ENCODE peak calls at places on chromosomes 6 and 20, in seven cellular contexts. One of them, this sample, is unnamed.

GRCh38 chr6:34839696-34840352 is 47.9 kb downstream of the BLTP3A start:
- DNase-seq in psoas muscle: peak
- DNase-seq in foreskin fibroblast: no peak
- DNase-seq in A549: peak
- DNase-seq in epithelial cell of esophagus: no peak
- DNase-seq in mammary epithelial cell: no peak
- DNase-seq in fibroblast of lung: no peak
- DNase-seq in this sample: peak

GRCh38 chr6:149037026-149037734 is 280.3 kb upstream of the TAB2 start:
- DNase-seq in mammary epithelial cell: no peak
- DNase-seq in foreskin fibroblast: peak
- DNase-seq in A549: no peak
- DNase-seq in psoas muscle: no peak
- DNase-seq in epithelial cell of esophagus: no peak
- DNase-seq in fibroblast of lung: peak
- DNase-seq in this sample: no peak

GRCh38 chr20:5774438-5774837 is 24.2 kb downstream of the SHLD1 start:
- DNase-seq in mammary epithelial cell: no peak
- DNase-seq in A549: no peak
- DNase-seq in epithelial cell of esophagus: no peak
- DNase-seq in psoas muscle: no peak
- DNase-seq in foreskin fibroblast: no peak
- DNase-seq in fibroblast of lung: no peak
- DNase-seq in this sample: no peak

GRCh38 chr20:60474385-60474910 is 516.2 kb downstream of the CDH26 start:
- DNase-seq in epithelial cell of esophagus: no peak
- DNase-seq in mammary epithelial cell: no peak
- DNase-seq in psoas muscle: no peak
- DNase-seq in foreskin fibroblast: no peak
- DNase-seq in A549: no peak
- DNase-seq in fibroblast of lung: no peak
- DNase-seq in this sample: no peak

GRCh38 chr6:21045135-21045616 is 510.9 kb downstream of the CDKAL1 start:
- DNase-seq in mammary epithelial cell: no peak
- DNase-seq in foreskin fibroblast: no peak
- DNase-seq in epithelial cell of esophagus: no peak
- DNase-seq in psoas muscle: no peak
- DNase-seq in fibroblast of lung: no peak
- DNase-seq in A549: peak
- DNase-seq in this sample: no peak

GRCh38 chr20:54090230-54091119 is 20.1 kb upstream of the BCAS1 start:
- DNase-seq in foreskin fibroblast: no peak
- DNase-seq in epithelial cell of esophagus: no peak
- DNase-seq in psoas muscle: no peak
- DNase-seq in mammary epithelial cell: no peak
- DNase-seq in fibroblast of lung: no peak
- DNase-seq in A549: no peak
- DNase-seq in this sample: no peak

GRCh38 chr20:53826597-53827291 is 233.1 kb upstream of the ZNF217 start:
- DNase-seq in psoas muscle: no peak
- DNase-seq in fibroblast of lung: peak
- DNase-seq in foreskin fibroblast: no peak
- DNase-seq in epithelial cell of esophagus: peak
- DNase-seq in A549: peak
- DNase-seq in mammary epithelial cell: no peak
- DNase-seq in this sample: no peak

GRCh38 chr20:32207626-32208498 is at the start of the genes PLAGL2 and POFUT1:
- DNase-seq in foreskin fibroblast: peak
- DNase-seq in epithelial cell of esophagus: peak
- DNase-seq in psoas muscle: peak
- DNase-seq in A549: peak
- DNase-seq in fibroblast of lung: peak
- DNase-seq in mammary epithelial cell: peak
- DNase-seq in this sample: peak

GRCh38 chr20:17533396-17533795 is 2.2 kb upstream of the BFSP1 start:
- DNase-seq in fibroblast of lung: peak
- DNase-seq in psoas muscle: no peak
- DNase-seq in A549: peak
- DNase-seq in epithelial cell of esophagus: peak
- DNase-seq in foreskin fibroblast: peak
- DNase-seq in mammary epithelial cell: peak
- DNase-seq in this sample: peak

GRCh38 chr6:21636876-21637275 is 43.3 kb downstream of the SOX4 start:
- DNase-seq in fibroblast of lung: peak
- DNase-seq in psoas muscle: no peak
- DNase-seq in A549: no peak
- DNase-seq in mammary epithelial cell: no peak
- DNase-seq in epithelial cell of esophagus: no peak
- DNase-seq in foreskin fibroblast: no peak
- DNase-seq in this sample: no peak

GRCh38 chr6:1575213-1576041 is 34.3 kb upstream of the FOXC1 start:
- DNase-seq in mammary epithelial cell: no peak
- DNase-seq in psoas muscle: no peak
- DNase-seq in fibroblast of lung: peak
- DNase-seq in foreskin fibroblast: peak
- DNase-seq in A549: no peak
- DNase-seq in epithelial cell of esophagus: no peak
- DNase-seq in this sample: no peak

GRCh38 chr20:52056203-52057062 is 135.1 kb downstream of the ZFP64 start:
- DNase-seq in psoas muscle: no peak
- DNase-seq in mammary epithelial cell: peak
- DNase-seq in foreskin fibroblast: peak
- DNase-seq in epithelial cell of esophagus: peak
- DNase-seq in A549: peak
- DNase-seq in fibroblast of lung: peak
- DNase-seq in this sample: peak

GRCh38 chr20:4607287-4607713 is 114.4 kb upstream of the PRND start:
- DNase-seq in mammary epithelial cell: peak
- DNase-seq in A549: peak
- DNase-seq in psoas muscle: no peak
- DNase-seq in foreskin fibroblast: no peak
- DNase-seq in epithelial cell of esophagus: peak
- DNase-seq in fibroblast of lung: peak
- DNase-seq in this sample: peak

GRCh38 chr6:42007286-42007685 is 43.0 kb upstream of the TAF8 start:
- DNase-seq in A549: no peak
- DNase-seq in epithelial cell of esophagus: no peak
- DNase-seq in psoas muscle: no peak
- DNase-seq in fibroblast of lung: no peak
- DNase-seq in foreskin fibroblast: no peak
- DNase-seq in mammary epithelial cell: no peak
- DNase-seq in this sample: no peak

GRCh38 chr20:40893610-40894242 is 134.9 kb upstream of the TOP1 start:
- DNase-seq in fibroblast of lung: peak
- DNase-seq in foreskin fibroblast: no peak
- DNase-seq in psoas muscle: no peak
- DNase-seq in epithelial cell of esophagus: no peak
- DNase-seq in mammary epithelial cell: no peak
- DNase-seq in A549: no peak
- DNase-seq in this sample: no peak

GRCh38 chr6:136803589-136803988 is 11.3 kb upstream of the MAP3K5 start:
- DNase-seq in A549: no peak
- DNase-seq in epithelial cell of esophagus: no peak
- DNase-seq in fibroblast of lung: no peak
- DNase-seq in foreskin fibroblast: no peak
- DNase-seq in mammary epithelial cell: no peak
- DNase-seq in psoas muscle: no peak
- DNase-seq in this sample: no peak

GRCh38 chr20:45919536-45919933 is 7.6 kb upstream of the PLTP start:
- DNase-seq in mammary epithelial cell: no peak
- DNase-seq in A549: no peak
- DNase-seq in foreskin fibroblast: peak
- DNase-seq in epithelial cell of esophagus: no peak
- DNase-seq in psoas muscle: peak
- DNase-seq in fibroblast of lung: peak
- DNase-seq in this sample: no peak

GRCh38 chr20:4483961-4484360 is 237.7 kb upstream of the PRND start:
- DNase-seq in mammary epithelial cell: no peak
- DNase-seq in A549: no peak
- DNase-seq in epithelial cell of esophagus: no peak
- DNase-seq in fibroblast of lung: no peak
- DNase-seq in psoas muscle: no peak
- DNase-seq in foreskin fibroblast: no peak
- DNase-seq in this sample: no peak

GRCh38 chr6:31660224-31660997 is at the start of gene C6orf47:
- DNase-seq in psoas muscle: peak
- DNase-seq in foreskin fibroblast: peak
- DNase-seq in fibroblast of lung: peak
- DNase-seq in epithelial cell of esophagus: peak
- DNase-seq in mammary epithelial cell: peak
- DNase-seq in A549: peak
- DNase-seq in this sample: peak

GRCh38 chr20:62400021-62400420 is 7.1 kb downstream of the CABLES2 start:
- DNase-seq in foreskin fibroblast: no peak
- DNase-seq in fibroblast of lung: no peak
- DNase-seq in mammary epithelial cell: no peak
- DNase-seq in A549: no peak
- DNase-seq in psoas muscle: no peak
- DNase-seq in epithelial cell of esophagus: no peak
- DNase-seq in this sample: no peak

GRCh38 chr6:11950109-11950508 is 62.0 kb upstream of the HIVEP1 start:
- DNase-seq in fibroblast of lung: peak
- DNase-seq in psoas muscle: no peak
- DNase-seq in foreskin fibroblast: no peak
- DNase-seq in epithelial cell of esophagus: peak
- DNase-seq in mammary epithelial cell: no peak
- DNase-seq in A549: no peak
- DNase-seq in this sample: no peak

GRCh38 chr6:127690092-127690491 is 113.1 kb downstream of the C6orf58 start:
- DNase-seq in epithelial cell of esophagus: peak
- DNase-seq in mammary epithelial cell: peak
- DNase-seq in fibroblast of lung: peak
- DNase-seq in psoas muscle: no peak
- DNase-seq in A549: peak
- DNase-seq in foreskin fibroblast: peak
- DNase-seq in this sample: peak

GRCh38 chr6:73377225-73377624 is 7.5 kb upstream of the OOEP start:
- DNase-seq in psoas muscle: no peak
- DNase-seq in A549: no peak
- DNase-seq in mammary epithelial cell: no peak
- DNase-seq in epithelial cell of esophagus: peak
- DNase-seq in fibroblast of lung: no peak
- DNase-seq in foreskin fibroblast: no peak
- DNase-seq in this sample: no peak

GRCh38 chr20:53760025-53760441 is 166.4 kb upstream of the ZNF217 start:
- DNase-seq in fibroblast of lung: no peak
- DNase-seq in epithelial cell of esophagus: no peak
- DNase-seq in psoas muscle: no peak
- DNase-seq in mammary epithelial cell: no peak
- DNase-seq in A549: no peak
- DNase-seq in foreskin fibroblast: no peak
- DNase-seq in this sample: no peak

GRCh38 chr6:137155830-137156229 is 17.6 kb downstream of the IL22RA2 start:
- DNase-seq in fibroblast of lung: peak
- DNase-seq in A549: no peak
- DNase-seq in psoas muscle: no peak
- DNase-seq in foreskin fibroblast: no peak
- DNase-seq in mammary epithelial cell: peak
- DNase-seq in epithelial cell of esophagus: peak
- DNase-seq in this sample: peak

GRCh38 chr20:50271201-50271600 is 80.6 kb downstream of the CEBPB start:
- DNase-seq in psoas muscle: no peak
- DNase-seq in mammary epithelial cell: no peak
- DNase-seq in epithelial cell of esophagus: no peak
- DNase-seq in A549: no peak
- DNase-seq in fibroblast of lung: no peak
- DNase-seq in foreskin fibroblast: no peak
- DNase-seq in this sample: no peak

GRCh38 chr6:141562181-141562800 is 570.4 kb upstream of the GJE1 start:
- DNase-seq in mammary epithelial cell: no peak
- DNase-seq in A549: no peak
- DNase-seq in foreskin fibroblast: no peak
- DNase-seq in psoas muscle: peak
- DNase-seq in epithelial cell of esophagus: no peak
- DNase-seq in fibroblast of lung: peak
- DNase-seq in this sample: no peak

GRCh38 chr6:53230775-53231467 is 82.3 kb upstream of the GCM1 start:
- DNase-seq in fibroblast of lung: no peak
- DNase-seq in A549: no peak
- DNase-seq in foreskin fibroblast: no peak
- DNase-seq in mammary epithelial cell: no peak
- DNase-seq in psoas muscle: no peak
- DNase-seq in epithelial cell of esophagus: no peak
- DNase-seq in this sample: no peak

GRCh38 chr6:119347466-119348307 is 1.9 kb downstream of the MAN1A1 start:
- DNase-seq in epithelial cell of esophagus: no peak
- DNase-seq in foreskin fibroblast: no peak
- DNase-seq in fibroblast of lung: no peak
- DNase-seq in psoas muscle: peak
- DNase-seq in mammary epithelial cell: no peak
- DNase-seq in A549: no peak
- DNase-seq in this sample: no peak

GRCh38 chr6:93424303-93425064 is 5.1 kb upstream of the EPHA7 start:
- DNase-seq in epithelial cell of esophagus: peak
- DNase-seq in psoas muscle: no peak
- DNase-seq in fibroblast of lung: peak
- DNase-seq in mammary epithelial cell: no peak
- DNase-seq in foreskin fibroblast: no peak
- DNase-seq in A549: no peak
- DNase-seq in this sample: peak
- TF ChIP-seq CTCF in epithelial cell of esophagus: peak
- TF ChIP-seq CTCF in psoas muscle: no peak
- TF ChIP-seq CTCF in fibroblast of lung: peak
- TF ChIP-seq CTCF in mammary epithelial cell: peak
- TF ChIP-seq CTCF in foreskin fibroblast: peak
- TF ChIP-seq CTCF in A549: peak
- TF ChIP-seq CTCF in this sample: peak

DNA sequence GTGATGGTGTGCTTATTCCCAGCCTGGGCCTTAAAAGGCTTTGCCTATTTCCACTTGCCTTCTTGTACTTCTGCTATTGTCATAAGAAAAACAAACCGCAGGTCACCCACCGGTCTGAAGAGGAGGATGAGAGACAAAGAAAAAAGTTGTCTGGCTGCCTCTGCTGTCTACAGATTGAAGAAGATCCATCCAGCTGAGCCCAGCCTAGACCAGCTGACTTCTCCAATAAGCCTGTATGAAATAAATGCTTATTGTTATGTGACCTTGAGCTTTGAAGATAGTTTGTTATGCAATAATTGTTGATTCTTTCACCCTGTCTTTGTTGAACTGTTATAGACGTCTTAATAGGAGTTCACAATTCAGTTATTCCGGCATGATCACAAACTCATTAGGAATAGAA is 223.8 kb upstream of the PRSS16 start:
- DNase-seq in foreskin fibroblast: no peak
- DNase-seq in epithelial cell of esophagus: no peak
- DNase-seq in psoas muscle: no peak
- DNase-seq in fibroblast of lung: no peak
- DNase-seq in A549: no peak
- DNase-seq in mammary epithelial cell: no peak
- DNase-seq in this sample: no peak
- TF ChIP-seq CTCF in foreskin fibroblast: no peak
- TF ChIP-seq CTCF in epithelial cell of esophagus: no peak
- TF ChIP-seq CTCF in psoas muscle: no peak
- TF ChIP-seq CTCF in fibroblast of lung: no peak
- TF ChIP-seq CTCF in A549: no peak
- TF ChIP-seq CTCF in mammary epithelial cell: no peak
- TF ChIP-seq CTCF in this sample: no peak

GRCh38 chr6:116461563-116462507 is 660 bp downstream of the CALHM6 start:
- DNase-seq in psoas muscle: peak
- DNase-seq in fibroblast of lung: peak
- DNase-seq in epithelial cell of esophagus: peak
- DNase-seq in mammary epithelial cell: peak
- DNase-seq in A549: no peak
- DNase-seq in foreskin fibroblast: peak
- DNase-seq in this sample: no peak
- TF ChIP-seq CTCF in psoas muscle: no peak
- TF ChIP-seq CTCF in fibroblast of lung: no peak
- TF ChIP-seq CTCF in epithelial cell of esophagus: no peak
- TF ChIP-seq CTCF in mammary epithelial cell: no peak
- TF ChIP-seq CTCF in A549: no peak
- TF ChIP-seq CTCF in foreskin fibroblast: no peak
- TF ChIP-seq CTCF in this sample: no peak

GRCh38 chr6:101645770-101646169 is 252.3 kb downstream of the GRIK2 start:
- DNase-seq in mammary epithelial cell: no peak
- DNase-seq in foreskin fibroblast: no peak
- DNase-seq in A549: no peak
- DNase-seq in epithelial cell of esophagus: no peak
- DNase-seq in fibroblast of lung: no peak
- DNase-seq in psoas muscle: no peak
- DNase-seq in this sample: no peak
- TF ChIP-seq CTCF in mammary epithelial cell: peak
- TF ChIP-seq CTCF in foreskin fibroblast: no peak
- TF ChIP-seq CTCF in A549: no peak
- TF ChIP-seq CTCF in epithelial cell of esophagus: no peak
- TF ChIP-seq CTCF in fibroblast of lung: no peak
- TF ChIP-seq CTCF in psoas muscle: no peak
- TF ChIP-seq CTCF in this sample: no peak

This sample was measured in MCF 10A.